ENCODE peak calls at places on chromosomes 6 and 20, in four cellular contexts. H is uterus, E is heart right ventricle, Z is breast epithelium. Y is an unnamed sample.

GRCh38 chr20:6767536-6768227 is at the start of gene BMP2:
- DNase-seq in E (peak), Z (no peak), H (no peak), Y (no peak)

GRCh38 chr6:108594640-108595039 is 33.9 kb downstream of the FOXO3 start:
- DNase-seq in H (no peak), E (no peak), Z (no peak), Y (no peak)

GRCh38 chr6:169839493-169839892 is 88.1 kb downstream of the ERMARD start:
- DNase-seq in H (no peak), E (no peak), Z (no peak), Y (no peak)

GRCh38 chr6:32637219-32637880 is at the start of gene HLA-DQA1:
- DNase-seq in E (peak), Z (no peak), H (no peak), Y (no peak)

GRCh38 chr20:18628330-18628941 is 40.6 kb downstream of the DTD1 start:
- DNase-seq in H (no peak), E (no peak), Z (no peak), Y (no peak)

GRCh38 chr6:15399651-15400470 is 154.0 kb downstream of the JARID2 start:
- DNase-seq in E (peak), H (peak), Z (peak), Y (peak)

GRCh38 chr6:34437644-34437970 is 11.7 kb upstream of the RPS10 start:
- DNase-seq in Z (no peak), E (no peak), H (no peak), Y (no peak)

GRCh38 chr6:170459451-170459850 is 93.7 kb downstream of the PSMB1 start:
- DNase-seq in E (peak), H (no peak), Z (no peak), Y (no peak)

GRCh38 chr6:105459049-105459448 is 56.2 kb upstream of the PREP start:
- DNase-seq in Z (no peak), H (no peak), E (no peak), Y (no peak)

GRCh38 chr6:26272171-26272631 is 92.8 kb upstream of the BTN3A2 start:
- DNase-seq in E (peak), Z (peak), H (peak), Y (no peak)

GRCh38 chr6:26300828-26301227 is 64.2 kb upstream of the BTN3A2 start:
- DNase-seq in E (no peak), H (no peak), Z (no peak), Y (no peak)

GRCh38 chr6:21593927-21594421 is 423 bp downstream of the SOX4 start:
- DNase-seq in E (peak), H (peak), Z (peak), Y (no peak)

GRCh38 chr20:61271273-61272221 is 19.5 kb downstream of the CDH4 start:
- DNase-seq in H (no peak), E (no peak), Z (no peak), Y (peak)

GRCh38 chr20:53003420-53003819 is 31.3 kb downstream of the TSHZ2 start:
- DNase-seq in Z (no peak), H (no peak), E (no peak), Y (no peak)

GRCh38 chr6:116385462-116385807 is 14.7 kb downstream of the DSE start:
- DNase-seq in E (peak), Z (no peak), H (no peak), Y (no peak)

GRCh38 chr6:10695086-10695657 is 400 bp downstream of the PAK1IP1 start:
- DNase-seq in Z (no peak), E (no peak), H (no peak), Y (no peak)

GRCh38 chr6:136774228-136775041 is 17.8 kb downstream of the MAP3K5 start:
- DNase-seq in Z (no peak), H (no peak), E (no peak), Y (no peak)

GRCh38 chr6:41785254-41785653 is 2.2 kb upstream of the TOMM6 start:
- DNase-seq in Z (no peak), H (no peak), E (no peak), Y (no peak)

GRCh38 chr6:121305957-121306607 is 28.2 kb downstream of the TBC1D32 start:
- DNase-seq in Z (no peak), H (no peak), E (no peak), Y (no peak)

GRCh38 chr6:118288355-118289124 is 259.6 kb upstream of the PLN start:
- DNase-seq in Z (no peak), E (no peak), H (no peak), Y (no peak)

GRCh38 chr6:83311231-83311630 is 118.1 kb downstream of the RWDD2A start:
- DNase-seq in H (no peak), E (no peak), Z (no peak), Y (no peak)

DNA sequence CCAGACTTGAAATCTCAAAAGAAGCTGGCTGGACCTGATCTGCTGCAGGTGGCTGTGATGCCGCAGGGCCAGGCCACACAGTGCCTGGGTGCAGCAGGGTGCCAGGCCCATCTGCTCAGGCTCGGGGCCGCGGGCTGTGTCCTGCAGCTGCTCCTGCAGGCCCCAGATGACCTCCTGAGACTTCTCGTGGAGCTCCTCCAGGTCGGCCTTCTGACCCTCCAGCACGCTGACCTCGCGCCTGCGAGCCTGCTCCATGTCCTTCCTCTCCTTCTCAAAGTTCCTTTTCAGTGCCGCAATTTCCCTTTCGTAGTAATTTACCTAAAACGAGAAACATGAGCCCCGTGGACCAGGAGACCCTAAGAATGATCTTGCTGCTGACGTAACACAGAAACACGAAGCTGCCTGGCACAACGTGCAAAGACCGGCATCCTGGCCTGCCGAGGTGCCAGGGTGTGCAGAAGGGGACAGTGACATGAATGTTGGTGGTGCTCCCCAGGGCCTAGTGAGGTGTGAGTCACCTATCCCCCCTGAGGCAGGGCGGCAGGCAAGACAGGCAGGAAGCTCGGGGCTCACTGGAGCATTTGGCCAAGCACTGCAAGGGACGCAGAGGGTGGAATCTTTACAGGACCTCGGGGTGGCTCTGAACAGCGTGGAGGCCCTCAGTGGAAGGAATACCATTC is 71.6 kb downstream of the GINS1 start:
- DNase-seq in H (no peak), Z (no peak), E (no peak), Y (no peak)
- H3K27ac ChIP-seq in H (no peak), Z (no peak), E (no peak), Y (no peak)

DNA sequence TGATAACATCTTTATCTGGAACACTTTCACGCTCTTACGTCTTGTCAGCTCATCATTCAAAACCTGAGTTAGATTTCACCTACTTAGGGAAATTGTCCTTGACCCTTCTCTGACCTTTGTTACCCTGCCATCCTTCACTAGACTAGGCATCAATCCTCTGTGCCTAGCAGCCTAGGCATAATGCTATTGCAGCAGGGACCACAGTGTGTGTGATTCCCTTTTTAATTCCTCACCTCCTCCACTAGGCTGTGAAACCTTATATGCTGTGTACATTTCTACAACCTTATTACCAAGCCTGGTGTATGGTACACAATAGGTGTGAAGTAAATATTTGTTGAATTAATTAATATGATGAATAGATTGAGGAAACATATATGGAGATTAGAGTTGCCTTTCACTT is 66.7 kb upstream of the DEFB112 start:
- DNase-seq in H (no peak), E (no peak), Z (no peak), Y (no peak)
- H3K27ac ChIP-seq in H (no peak), E (no peak), Z (no peak), Y (no peak)

DNA sequence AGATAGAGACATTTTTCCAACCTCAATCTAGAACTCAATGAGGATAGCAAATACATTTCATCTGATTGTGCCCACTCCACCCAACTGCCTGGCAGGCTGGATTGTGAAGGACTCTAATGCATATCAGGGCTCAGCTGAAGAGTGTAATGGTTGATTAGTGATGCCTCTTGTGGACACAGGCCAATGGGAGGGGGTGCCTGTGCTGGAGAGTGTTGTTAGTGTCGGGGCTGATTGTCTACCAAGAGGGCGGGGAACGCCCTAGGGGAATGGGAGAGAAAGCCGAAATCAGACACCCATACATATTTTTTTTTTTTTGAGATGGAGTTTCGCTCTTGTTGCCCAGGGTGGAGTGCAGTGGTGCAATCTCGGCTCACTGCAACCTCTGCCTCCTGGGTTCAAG is 103.7 kb upstream of the SALL4 start:
- DNase-seq in E (no peak), H (no peak), Z (no peak), Y (no peak)
- H3K27ac ChIP-seq in E (no peak), H (no peak), Z (no peak), Y (no peak)

GRCh38 chr20:50447102-50447804 is 62.9 kb upstream of the PTPN1 start:
- DNase-seq in H (no peak), Z (no peak), E (no peak), Y (no peak)
- H3K27ac ChIP-seq in H (no peak), Z (no peak), E (no peak), Y (no peak)

GRCh38 chr6:84500726-84501125 is 263.7 kb downstream of the TBX18 start:
- DNase-seq in Z (no peak), E (no peak), H (no peak), Y (no peak)
- H3K27ac ChIP-seq in Z (no peak), E (no peak), H (no peak), Y (no peak)

GRCh38 chr20:31718952-31719643 is 3.6 kb downstream of the BCL2L1 start:
- DNase-seq in H (no peak), E (no peak), Z (peak), Y (no peak)
- H3K27ac ChIP-seq in H (peak), E (peak), Z (peak), Y (peak)

Y was measured in substantia nigra.